ENCODE peak calls at places on chromosomes 13 and 19, in seven cellular contexts. I is stimulated activated CD4-positive, alpha-beta T cell treated with anti-CD3 and anti-CD28 coated beads, Interleukin-2, amount 100 ng/mL, for 24 hours; T is NCI-H2081; Y is choroid plexus epithelial cell; Z is hypothalamus; H is occipital lobe; R is heart left ventricle. J is an unnamed sample.

GRCh38 chr19:2325261-2326046 is 2.9 kb downstream of the LSM7 start:
- DNase-seq in I (no peak), T (no peak), Y (no peak), Z (no peak), H (no peak), R (no peak), J (no peak)

GRCh38 chr13:97600438-97601080 is 166.6 kb downstream of the RAP2A start:
- DNase-seq in I (no peak), T (no peak), Y (peak), Z (no peak), H (no peak), R (no peak), J (no peak)

GRCh38 chr19:5121286-5122120 is 152.6 kb downstream of the KDM4B start:
- DNase-seq in I (no peak), T (no peak), Y (no peak), Z (no peak), H (no peak), R (no peak), J (no peak)

GRCh38 chr13:99981115-99982020 is at the start of gene ZIC2:
- DNase-seq in I (no peak), T (peak), Y (peak), Z (no peak), H (no peak), R (no peak), J (no peak)

GRCh38 chr13:102185375-102185984 is 216.4 kb downstream of the FGF14 start:
- DNase-seq in I (no peak), T (no peak), Y (no peak), Z (no peak), H (no peak), R (no peak), J (no peak)

GRCh38 chr13:73730014-73730413 is 404.2 kb downstream of the KLF12 start:
- DNase-seq in I (no peak), T (no peak), Y (no peak), Z (no peak), H (no peak), R (no peak), J (no peak)

GRCh38 chr13:111480976-111481375 is 160.5 kb downstream of the TEX29 start:
- DNase-seq in I (no peak), T (peak), Y (no peak), Z (no peak), H (no peak), R (no peak), J (no peak)

GRCh38 chr13:30743319-30744055 is 8.1 kb downstream of the ALOX5AP start:
- DNase-seq in I (no peak), T (no peak), Y (peak), Z (no peak), H (no peak), R (no peak), J (no peak)

GRCh38 chr13:39612023-39612637 is 9.1 kb upstream of the LHFPL6 start:
- DNase-seq in I (peak), T (peak), Y (peak), Z (no peak), H (no peak), R (peak), J (peak)

GRCh38 chr13:94128430-94128829 is 351.1 kb downstream of the DCT start:
- DNase-seq in I (no peak), T (peak), Y (no peak), Z (no peak), H (no peak), R (peak), J (no peak)

GRCh38 chr19:13797870-13798269 is 2.6 kb downstream of the ZSWIM4 start:
- DNase-seq in I (no peak), T (no peak), Y (peak), Z (no peak), H (no peak), R (no peak), J (no peak)

GRCh38 chr19:20928371-20928770 is 5.3 kb downstream of the ZNF85 start:
- DNase-seq in I (no peak), T (no peak), Y (peak), Z (no peak), H (no peak), R (no peak), J (no peak)

GRCh38 chr19:38401148-38401547 is 1.7 kb upstream of the FAM98C start:
- DNase-seq in I (no peak), T (no peak), Y (peak), Z (no peak), H (no peak), R (no peak), J (no peak)

GRCh38 chr13:106156468-106156867 is 379.0 kb downstream of the EFNB2 start:
- DNase-seq in I (no peak), T (no peak), Y (peak), Z (no peak), H (no peak), R (no peak), J (no peak)

GRCh38 chr19:1266818-1267440 is 2.2 kb upstream of the CIRBP start:
- DNase-seq in I (peak), T (peak), Y (peak), Z (peak), H (peak), R (peak), J (peak)

GRCh38 chr19:36115453-36116343 is at the start of gene TBCB:
- DNase-seq in I (peak), T (peak), Y (peak), Z (peak), H (no peak), R (peak), J (peak)

GRCh38 chr19:3497757-3498515 is 2.5 kb downstream of the DOHH start:
- DNase-seq in I (no peak), T (no peak), Y (no peak), Z (no peak), H (no peak), R (no peak), J (no peak)

GRCh38 chr13:34913040-34913439 is 29.0 kb upstream of the NBEA start:
- DNase-seq in I (no peak), T (no peak), Y (peak), Z (no peak), H (no peak), R (no peak), J (no peak)

GRCh38 chr13:108700421-108701170 is 71.2 kb downstream of the MYO16 start:
- DNase-seq in I (no peak), T (no peak), Y (peak), Z (no peak), H (no peak), R (no peak), J (no peak)

GRCh38 chr13:99694251-99694650 is 193.0 kb downstream of the TM9SF2 start:
- DNase-seq in I (no peak), T (no peak), Y (no peak), Z (no peak), H (no peak), R (no peak), J (no peak)

GRCh38 chr19:54047626-54048025 is 16.1 kb downstream of the VSTM1 start:
- DNase-seq in I (no peak), T (no peak), Y (no peak), Z (no peak), H (no peak), R (no peak), J (no peak)

GRCh38 chr19:3201072-3201700 is 15.5 kb downstream of the NCLN start:
- DNase-seq in I (no peak), T (no peak), Y (no peak), Z (no peak), H (no peak), R (no peak), J (no peak)

GRCh38 chr19:29714953-29715694 is at the start of gene C19orf12:
- DNase-seq in I (peak), T (peak), Y (peak), Z (peak), H (peak), R (peak), J (peak)

GRCh38 chr19:19966862-19967261 is 66.1 kb downstream of the ZNF93 start:
- DNase-seq in I (no peak), T (no peak), Y (no peak), Z (no peak), H (no peak), R (no peak), J (peak)

GRCh38 chr13:38582133-38582532 is 104.7 kb upstream of the FREM2 start:
- DNase-seq in I (no peak), T (peak), Y (peak), Z (no peak), H (no peak), R (no peak), J (peak)

GRCh38 chr13:71067164-71067815 is 799.7 kb downstream of the DACH1 start:
- DNase-seq in I (no peak), T (no peak), Y (peak), Z (no peak), H (no peak), R (no peak), J (no peak)

GRCh38 chr13:113631341-113632095 is 26.5 kb downstream of the ATP4B start:
- DNase-seq in I (no peak), T (no peak), Y (no peak), Z (no peak), H (no peak), R (no peak), J (no peak)

GRCh38 chr13:71663431-71663830 is 203.6 kb downstream of the DACH1 start:
- DNase-seq in I (no peak), T (no peak), Y (no peak), Z (no peak), H (no peak), R (no peak), J (no peak)

GRCh38 chr19:29515706-29516357 is 10.0 kb upstream of the VSTM2B start:
- DNase-seq in I (no peak), T (no peak), Y (no peak), Z (no peak), H (no peak), R (no peak), J (no peak)

GRCh38 chr13:110047511-110047910 is 259.4 kb downstream of the COL4A1 start:
- DNase-seq in I (no peak), T (peak), Y (peak), Z (no peak), H (no peak), R (peak), J (no peak)